ENCODE peak calls at places on chromosomes 4 and X, in six cellular contexts. One of them, this sample, is unnamed.

GRCh38 chr4:17117746-17118145 is 219.3 kb upstream of the LDB2 start:
- DNase-seq in HCT116: no peak
- DNase-seq in HepG2: no peak
- DNase-seq in SK-N-SH: no peak
- DNase-seq in K562: no peak
- DNase-seq in H1: no peak
- DNase-seq in this sample: no peak

GRCh38 chr4:73603307-73603710 is 16.9 kb downstream of the RASSF6 start:
- DNase-seq in HCT116: no peak
- DNase-seq in K562: no peak
- DNase-seq in HepG2: peak
- DNase-seq in SK-N-SH: no peak
- DNase-seq in H1: no peak
- DNase-seq in this sample: no peak

GRCh38 chrX:143661286-143661685 is 25.4 kb upstream of the SLITRK4 start:
- DNase-seq in HCT116: no peak
- DNase-seq in K562: no peak
- DNase-seq in SK-N-SH: no peak
- DNase-seq in HepG2: no peak
- DNase-seq in H1: no peak
- DNase-seq in this sample: no peak

GRCh38 chr4:190020790-190021717 is 6.0 kb downstream of the FRG2 start:
- DNase-seq in SK-N-SH: peak
- DNase-seq in K562: peak
- DNase-seq in H1: peak
- DNase-seq in HCT116: no peak
- DNase-seq in HepG2: peak
- DNase-seq in this sample: peak

GRCh38 chr4:33715996-33716395 is 2528.3 kb downstream of the ARAP2 start:
- DNase-seq in HepG2: no peak
- DNase-seq in K562: no peak
- DNase-seq in HCT116: no peak
- DNase-seq in SK-N-SH: peak
- DNase-seq in H1: no peak
- DNase-seq in this sample: no peak

GRCh38 chrX:21382715-21383114 is 8.5 kb downstream of the CNKSR2 start:
- DNase-seq in K562: no peak
- DNase-seq in HepG2: no peak
- DNase-seq in H1: no peak
- DNase-seq in HCT116: peak
- DNase-seq in SK-N-SH: no peak
- DNase-seq in this sample: peak

GRCh38 chrX:39749728-39750127 is 348.0 kb downstream of the BCOR start:
- DNase-seq in H1: no peak
- DNase-seq in SK-N-SH: no peak
- DNase-seq in HCT116: no peak
- DNase-seq in K562: no peak
- DNase-seq in HepG2: no peak
- DNase-seq in this sample: peak

GRCh38 chr4:83552085-83552484 is 16.2 kb downstream of the GPAT3 start:
- DNase-seq in K562: no peak
- DNase-seq in HCT116: no peak
- DNase-seq in SK-N-SH: no peak
- DNase-seq in H1: no peak
- DNase-seq in HepG2: peak
- DNase-seq in this sample: no peak

GRCh38 chrX:3522016-3522690 is 175.7 kb upstream of the MXRA5 start:
- DNase-seq in HCT116: no peak
- DNase-seq in HepG2: no peak
- DNase-seq in H1: no peak
- DNase-seq in SK-N-SH: no peak
- DNase-seq in K562: no peak
- DNase-seq in this sample: no peak

GRCh38 chrX:64394059-64394873 is 986 bp downstream of the MTMR8 start:
- DNase-seq in K562: no peak
- DNase-seq in H1: no peak
- DNase-seq in SK-N-SH: peak
- DNase-seq in HCT116: no peak
- DNase-seq in HepG2: no peak
- DNase-seq in this sample: no peak

GRCh38 chr4:166301266-166301665 is 428.2 kb downstream of the TLL1 start:
- DNase-seq in K562: no peak
- DNase-seq in H1: no peak
- DNase-seq in HCT116: no peak
- DNase-seq in SK-N-SH: no peak
- DNase-seq in HepG2: no peak
- DNase-seq in this sample: no peak
- TF ChIP-seq JUND in K562: no peak
- TF ChIP-seq JUND in H1: no peak
- TF ChIP-seq JUND in HCT116: no peak
- TF ChIP-seq JUND in SK-N-SH: no peak
- TF ChIP-seq JUND in HepG2: no peak
- TF ChIP-seq JUND in this sample: no peak

DNA sequence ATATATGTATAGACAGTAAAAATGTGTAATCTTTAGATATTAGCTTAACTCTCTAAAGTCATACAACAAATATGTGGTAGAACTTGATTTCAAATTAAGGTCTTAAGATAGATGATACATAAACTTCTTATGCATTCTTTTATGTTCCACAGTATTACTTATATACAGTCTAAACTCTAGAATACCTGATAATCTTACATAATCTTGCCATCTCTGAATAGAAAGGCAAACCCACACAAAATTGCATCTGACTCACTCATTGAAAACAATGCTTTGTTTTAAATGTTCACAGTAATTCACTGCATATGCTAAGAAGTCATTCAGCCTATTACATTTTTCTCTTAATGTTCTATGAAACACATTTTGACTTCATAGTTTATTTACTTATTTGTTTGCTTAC is 10.1 kb downstream of the SULT1B1 start:
- DNase-seq in SK-N-SH: no peak
- DNase-seq in K562: no peak
- DNase-seq in HCT116: no peak
- DNase-seq in HepG2: no peak
- DNase-seq in H1: no peak
- DNase-seq in this sample: no peak
- TF ChIP-seq JUND in SK-N-SH: no peak
- TF ChIP-seq JUND in K562: no peak
- TF ChIP-seq JUND in HCT116: no peak
- TF ChIP-seq JUND in HepG2: no peak
- TF ChIP-seq JUND in H1: no peak
- TF ChIP-seq JUND in this sample: no peak

GRCh38 chrX:19787305-19787704 is 100.1 kb downstream of the SH3KBP1 start:
- DNase-seq in H1: no peak
- DNase-seq in SK-N-SH: no peak
- DNase-seq in HCT116: no peak
- DNase-seq in K562: no peak
- DNase-seq in HepG2: no peak
- DNase-seq in this sample: no peak

GRCh38 chrX:19785647-19786046 is 101.8 kb downstream of the SH3KBP1 start:
- DNase-seq in H1: no peak
- DNase-seq in HCT116: no peak
- DNase-seq in K562: no peak
- DNase-seq in SK-N-SH: no peak
- DNase-seq in HepG2: no peak
- DNase-seq in this sample: no peak

GRCh38 chrX:19776753-19777152 is 110.6 kb downstream of the SH3KBP1 start:
- DNase-seq in HepG2: no peak
- DNase-seq in H1: no peak
- DNase-seq in K562: no peak
- DNase-seq in SK-N-SH: no peak
- DNase-seq in HCT116: no peak
- DNase-seq in this sample: no peak

DNA sequence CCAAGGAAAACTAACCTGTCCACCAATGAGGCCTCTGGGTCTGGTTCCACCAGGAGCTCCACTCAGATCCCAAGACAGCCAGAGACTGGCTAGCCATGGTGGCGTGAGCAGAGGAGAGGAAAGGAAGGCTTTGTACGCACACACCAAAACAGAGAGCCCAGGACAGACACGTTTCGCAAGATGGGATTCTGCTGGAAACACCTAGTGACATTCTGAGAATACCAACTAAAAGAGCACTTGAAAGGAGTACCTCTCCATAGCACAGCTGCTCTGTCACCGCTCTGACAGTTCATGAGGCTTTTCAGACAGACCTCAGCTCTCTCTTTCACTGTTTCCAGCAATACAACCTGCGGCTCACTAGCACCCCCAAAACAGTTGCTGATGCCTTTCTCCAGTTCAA is 105.0 kb downstream of the SH3KBP1 start:
- DNase-seq in SK-N-SH: no peak
- DNase-seq in HepG2: no peak
- DNase-seq in H1: no peak
- DNase-seq in K562: no peak
- DNase-seq in HCT116: no peak
- DNase-seq in this sample: no peak
- TF ChIP-seq JUND in SK-N-SH: no peak
- TF ChIP-seq JUND in HepG2: no peak
- TF ChIP-seq JUND in H1: no peak
- TF ChIP-seq JUND in K562: no peak
- TF ChIP-seq JUND in HCT116: no peak
- TF ChIP-seq JUND in this sample: no peak

DNA sequence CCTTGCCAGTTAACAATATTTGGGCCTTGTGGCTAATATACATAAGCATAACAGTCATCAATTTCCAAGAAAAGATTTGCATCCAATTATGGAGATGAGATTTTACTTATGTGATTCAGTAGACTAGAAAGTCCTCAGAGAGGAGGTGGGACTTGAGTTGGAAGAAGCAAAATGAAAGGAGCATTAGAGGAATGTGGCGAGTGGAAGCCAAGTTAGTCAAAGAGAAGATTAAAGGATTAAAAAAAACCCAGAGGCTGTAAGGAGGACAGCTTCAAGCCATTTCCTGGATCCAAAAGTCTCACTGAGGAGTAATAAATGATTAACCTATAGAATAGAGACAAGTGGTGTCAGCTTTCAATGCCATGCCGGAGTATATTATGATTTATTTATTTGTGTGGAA is 1099.4 kb upstream of the IGFBP7 start:
- DNase-seq in HepG2: no peak
- DNase-seq in K562: no peak
- DNase-seq in H1: no peak
- DNase-seq in SK-N-SH: no peak
- DNase-seq in HCT116: no peak
- DNase-seq in this sample: no peak
- TF ChIP-seq JUND in HepG2: no peak
- TF ChIP-seq JUND in K562: no peak
- TF ChIP-seq JUND in H1: no peak
- TF ChIP-seq JUND in SK-N-SH: no peak
- TF ChIP-seq JUND in HCT116: no peak
- TF ChIP-seq JUND in this sample: no peak

This sample was measured in T47D.